ENCODE peak calls at places on chromosomes 16 and 17, in ten cellular contexts. C is AG20443; B is anterior cingulate cortex; V is activated naive CD8-positive, alpha-beta T cell treated with anti-CD3 and anti-CD28 coated beads, Interleukin-2, amount 50 U/mL, for 24 hours; Y is neuronal stem cell; S is Jurkat, Clone E6-1; T is CD4-positive, alpha-beta memory T cell; R is GM10248; P is NCI-H69; X is GM13976. W is an unnamed sample.

GRCh38 chr16:62034236-62035114 is 1.8 kb downstream of the CDH8 start:
- DNase-seq in T (no peak), V (no peak), B (peak; percentile 40), Y (peak; percentile 49), P (peak; percentile 68), R (no peak), C (peak; percentile 19), X (no peak), S (no peak), W (peak; percentile 46)

GRCh38 chr17:64718058-64718457 is 56.0 kb upstream of the SMURF2 start:
- DNase-seq in B (no peak), T (no peak), V (no peak), C (no peak), R (no peak), X (no peak), S (no peak), Y (no peak), P (no peak), W (no peak)

GRCh38 chr16:13453938-13454553 is 465.9 kb upstream of the ERCC4 start:
- DNase-seq in P (peak; percentile 59), B (peak; percentile 16), C (no peak), V (peak; percentile 25), S (peak; percentile 37), T (no peak), X (peak; percentile 45), R (peak; percentile 20), Y (peak; percentile 51), W (peak; percentile 80)

GRCh38 chr17:79146562-79146961 is 71.9 kb downstream of the ENGASE start:
- DNase-seq in T (no peak), S (no peak), Y (no peak), C (no peak), B (no peak), R (no peak), X (no peak), V (no peak), P (peak; percentile 73), W (no peak)

GRCh38 chr17:27239046-27239445 is 54.9 kb upstream of the WSB1 start:
- DNase-seq in P (no peak), B (no peak), X (peak; percentile 78), S (no peak), V (no peak), Y (no peak), T (no peak), R (peak; percentile 76), C (no peak), W (no peak)

GRCh38 chr17:11031787-11032186 is 193.9 kb upstream of the PIRT start:
- DNase-seq in T (no peak), C (no peak), S (no peak), P (no peak), R (no peak), X (no peak), Y (no peak), B (no peak), V (no peak), W (peak; percentile 14)

GRCh38 chr17:46212634-46213435 is 19.6 kb upstream of the KANSL1 start:
- DNase-seq in S (peak; percentile 83), R (peak; percentile 73), V (peak; percentile 53), X (peak; percentile 71), B (peak; percentile 50), T (peak; percentile 76), C (peak; percentile 91), Y (peak; percentile 55), P (peak; percentile 78), W (peak; percentile 77)

GRCh38 chr16:48099455-48099854 is 56.3 kb downstream of the ABCC12 start:
- DNase-seq in C (no peak), P (no peak), R (no peak), T (no peak), S (no peak), B (no peak), Y (no peak), X (no peak), V (no peak), W (peak; percentile 49)

GRCh38 chr17:49727353-49727752 is 19.6 kb upstream of the SLC35B1 start:
- DNase-seq in T (no peak), R (no peak), B (no peak), Y (no peak), X (no peak), C (no peak), P (no peak), V (no peak), S (no peak), W (no peak)

GRCh38 chr16:10180771-10181163 is 1.5 kb downstream of the GRIN2A start:
- DNase-seq in S (peak; percentile 57), Y (peak; percentile 65), X (peak; percentile 71), B (peak; percentile 29), T (no peak), P (peak; percentile 15), V (peak; percentile 49), C (no peak), R (peak; percentile 57), W (peak; percentile 82)

GRCh38 chr16:57480127-57480753 is 6.1 kb downstream of the DOK4 start:
- DNase-seq in B (no peak), R (no peak), C (peak; percentile 74), P (no peak), S (no peak), T (no peak), X (no peak), Y (no peak), V (no peak), W (no peak)

GRCh38 chr17:77619851-77620250 is 338.7 kb upstream of the TNRC6C start:
- DNase-seq in P (no peak), R (no peak), C (peak; percentile 37), B (no peak), X (no peak), S (no peak), Y (no peak), T (no peak), V (no peak), W (no peak)

GRCh38 chr16:84446596-84447392 is 57.7 kb downstream of the MEAK7 start:
- DNase-seq in T (no peak), R (no peak), C (peak; percentile 66), S (no peak), Y (no peak), B (no peak), V (no peak), X (no peak), P (no peak), W (no peak)

GRCh38 chr17:78438271-78438691 is 59.8 kb downstream of the PGS1 start:
- DNase-seq in P (no peak), C (no peak), B (no peak), S (no peak), T (no peak), X (no peak), Y (no peak), R (no peak), V (no peak), W (peak; percentile 30)

GRCh38 chr16:87806608-87807546 is 41.1 kb upstream of the KLHDC4 start:
- DNase-seq in B (peak; percentile 38), V (peak; percentile 61), X (no peak), S (peak; percentile 92), P (peak; percentile 94), R (no peak), Y (no peak), C (peak; percentile 93), T (no peak), W (peak; percentile 87)

GRCh38 chr16:85296859-85297698 is 184.8 kb upstream of the CIBAR2 start:
- DNase-seq in Y (no peak), X (peak; percentile 78), V (peak; percentile 70), C (peak; percentile 74), R (peak; percentile 75), S (no peak), P (peak; percentile 56), T (no peak), B (peak; percentile 70), W (peak; percentile 72)

GRCh38 chr17:57810740-57811632 is 38.9 kb downstream of the MRPS23 start:
- DNase-seq in T (no peak), B (peak; percentile 10), R (no peak), S (no peak), Y (no peak), V (no peak), X (no peak), C (peak; percentile 53), P (peak; percentile 99), W (peak; percentile 67)

GRCh38 chr16:76639685-76640289 is 362.6 kb downstream of the CNTNAP4 start:
- DNase-seq in P (peak; percentile 33), R (no peak), S (no peak), B (no peak), C (no peak), V (no peak), Y (no peak), X (no peak), T (no peak), W (peak; percentile 67)

GRCh38 chr17:63001689-63002394 is 35.8 kb downstream of the TANC2 start:
- DNase-seq in T (no peak), X (no peak), B (no peak), Y (no peak), C (no peak), R (no peak), V (no peak), S (no peak), P (no peak), W (no peak)

GRCh38 chr16:54930034-54930938 is at the start of gene IRX5:
- DNase-seq in T (no peak), P (peak; percentile 88), S (peak; percentile 92), C (peak; percentile 92), V (no peak), Y (peak; percentile 91), X (peak; percentile 63), B (peak; percentile 57), R (peak; percentile 43), W (peak; percentile 53)

GRCh38 chr16:31435341-31436220 is 7.0 kb downstream of the ZNF843 start:
- DNase-seq in R (no peak), Y (no peak), X (no peak), C (no peak), T (no peak), V (no peak), P (no peak), S (no peak), B (no peak), W (no peak)

GRCh38 chr16:68370921-68371651 is 60.3 kb downstream of the PRMT7 start:
- DNase-seq in X (no peak), P (no peak), T (peak; percentile 37), S (peak; percentile 51), C (no peak), V (peak; percentile 32), Y (no peak), B (no peak), R (no peak), W (no peak)

GRCh38 chr16:67349172-67349571 is 22.6 kb downstream of the LRRC36 start:
- DNase-seq in P (peak; percentile 62), R (no peak), V (no peak), B (no peak), S (peak; percentile 39), Y (no peak), C (no peak), X (no peak), T (no peak), W (peak; percentile 72)

GRCh38 chr17:48878920-48879898 is 13.4 kb upstream of the ATP5MC1 start:
- DNase-seq in R (peak; percentile 83), S (peak; percentile 78), B (peak; percentile 23), P (peak; percentile 78), X (peak; percentile 84), Y (peak; percentile 70), T (peak; percentile 67), V (peak; percentile 47), C (peak; percentile 86), W (peak; percentile 92)

GRCh38 chr17:82901356-82901755 is 61.5 kb upstream of the ZNF750 start:
- DNase-seq in P (no peak), Y (no peak), S (no peak), T (no peak), B (no peak), X (no peak), R (no peak), C (no peak), V (no peak), W (no peak)

GRCh38 chr16:1877804-1878203 is 5.8 kb upstream of the MEIOB start:
- DNase-seq in Y (no peak), P (peak; percentile 26), C (no peak), B (no peak), R (no peak), T (no peak), V (no peak), S (no peak), X (no peak), W (no peak)

GRCh38 chr17:57329380-57330214 is 73.3 kb downstream of the MSI2 start:
- DNase-seq in V (no peak), X (no peak), C (no peak), Y (no peak), S (no peak), P (no peak), R (no peak), T (no peak), B (no peak), W (no peak)

GRCh38 chr17:9334536-9335446 is 240.8 kb downstream of the STX8 start:
- DNase-seq in Y (no peak), T (no peak), R (no peak), X (no peak), B (no peak), P (no peak), C (no peak), S (no peak), V (no peak), W (no peak)